ENCODE peak calls at places on chromosome 16, in seven cellular contexts. M is IMR-90; E is aorta; D is A673; T is psoas muscle; W is CD4-positive, alpha-beta T cell; F is substantia nigra. H is an unnamed sample.

GRCh38 chr16:83037102-83037501 is 410.3 kb downstream of the CDH13 start:
- DNase-seq in M (no peak), E (no peak), D (no peak), T (no peak), W (no peak), F (no peak), H (no peak)

GRCh38 chr16:88049561-88050545 is 98.6 kb downstream of the BANP start:
- DNase-seq in M (no peak), E (peak; percentile 51), D (no peak), T (no peak), W (no peak), F (no peak), H (no peak)

GRCh38 chr16:87278191-87279093 is 38.8 kb downstream of the C16orf95 start:
- DNase-seq in M (peak; percentile 77), E (peak; percentile 94), D (peak; percentile 70), T (peak; percentile 70), W (no peak), F (peak; percentile 63), H (peak; percentile 13)

GRCh38 chr16:81443688-81444447 is 740 bp upstream of the CMIP start:
- DNase-seq in M (no peak), E (peak; percentile 84), D (no peak), T (peak; percentile 48), W (no peak), F (no peak), H (no peak)

GRCh38 chr16:87897563-87898505 is 28.5 kb upstream of the SLC7A5 start:
- DNase-seq in M (no peak), E (no peak), D (no peak), T (no peak), W (peak; percentile 42), F (no peak), H (no peak)

GRCh38 chr16:72013389-72013788 is 4.8 kb downstream of the DHODH start:
- DNase-seq in M (peak; percentile 5), E (no peak), D (peak; percentile 16), T (peak; percentile 60), W (no peak), F (no peak), H (no peak)

GRCh38 chr16:3045758-3046505 is 429 bp upstream of the MMP25 start:
- DNase-seq in M (no peak), E (no peak), D (no peak), T (no peak), W (no peak), F (no peak), H (no peak)

GRCh38 chr16:74521691-74522090 is 85.2 kb downstream of the GLG1 start:
- DNase-seq in M (peak; percentile 35), E (no peak), D (peak; percentile 93), T (no peak), W (no peak), F (peak; percentile 46), H (no peak)

GRCh38 chr16:11685844-11686618 is 17.8 kb downstream of the SNN start:
- DNase-seq in M (peak; percentile 69), E (no peak), D (no peak), T (no peak), W (no peak), F (no peak), H (no peak)

GRCh38 chr16:57032346-57032745 is 43.0 kb downstream of the NLRC5 start:
- DNase-seq in M (no peak), E (no peak), D (no peak), T (no peak), W (no peak), F (no peak), H (no peak)

GRCh38 chr16:719815-720506 is 985 bp upstream of the ANTKMT start:
- DNase-seq in M (no peak), E (no peak), D (peak; percentile 39), T (no peak), W (no peak), F (no peak), H (no peak)

GRCh38 chr16:78926723-78927200 is 673.8 kb downstream of the MAF start:
- DNase-seq in M (no peak), E (no peak), D (no peak), T (no peak), W (no peak), F (no peak), H (no peak)

GRCh38 chr16:87317766-87318121 is 552 bp upstream of the C16orf95 start:
- DNase-seq in M (peak; percentile 50), E (no peak), D (peak; percentile 60), T (peak; percentile 57), W (no peak), F (no peak), H (no peak)

GRCh38 chr16:8887952-8888560 is 5.9 kb downstream of the LITAFD start:
- DNase-seq in M (peak; percentile 78), E (peak; percentile 87), D (no peak), T (peak; percentile 93), W (no peak), F (peak; percentile 85), H (no peak)

GRCh38 chr16:77332792-77333191 is 102.0 kb downstream of the ADAMTS18 start:
- DNase-seq in M (no peak), E (no peak), D (no peak), T (no peak), W (no peak), F (no peak), H (no peak)

GRCh38 chr16:15052747-15053476 is 3.0 kb downstream of the NTAN1 start:
- DNase-seq in M (no peak), E (no peak), D (no peak), T (no peak), W (no peak), F (no peak), H (no peak)

GRCh38 chr16:89658221-89658879 is 714 bp downstream of the SPATA33 start:
- DNase-seq in M (no peak), E (no peak), D (no peak), T (no peak), W (no peak), F (no peak), H (no peak)

GRCh38 chr16:56424404-56424765 is 960 bp downstream of the AMFR start:
- DNase-seq in M (no peak), E (no peak), D (no peak), T (no peak), W (no peak), F (no peak), H (no peak)

GRCh38 chr16:47278571-47278970 is 134.8 kb upstream of the NETO2 start:
- DNase-seq in M (no peak), E (no peak), D (no peak), T (no peak), W (no peak), F (no peak), H (no peak)

GRCh38 chr16:22161999-22162657 is at the start of gene SDR42E2:
- DNase-seq in M (no peak), E (peak; percentile 62), D (no peak), T (no peak), W (peak; percentile 57), F (no peak), H (peak; percentile 32)

GRCh38 chr16:17261197-17261858 is 209.4 kb downstream of the XYLT1 start:
- DNase-seq in M (no peak), E (no peak), D (no peak), T (no peak), W (no peak), F (no peak), H (no peak)

DNA sequence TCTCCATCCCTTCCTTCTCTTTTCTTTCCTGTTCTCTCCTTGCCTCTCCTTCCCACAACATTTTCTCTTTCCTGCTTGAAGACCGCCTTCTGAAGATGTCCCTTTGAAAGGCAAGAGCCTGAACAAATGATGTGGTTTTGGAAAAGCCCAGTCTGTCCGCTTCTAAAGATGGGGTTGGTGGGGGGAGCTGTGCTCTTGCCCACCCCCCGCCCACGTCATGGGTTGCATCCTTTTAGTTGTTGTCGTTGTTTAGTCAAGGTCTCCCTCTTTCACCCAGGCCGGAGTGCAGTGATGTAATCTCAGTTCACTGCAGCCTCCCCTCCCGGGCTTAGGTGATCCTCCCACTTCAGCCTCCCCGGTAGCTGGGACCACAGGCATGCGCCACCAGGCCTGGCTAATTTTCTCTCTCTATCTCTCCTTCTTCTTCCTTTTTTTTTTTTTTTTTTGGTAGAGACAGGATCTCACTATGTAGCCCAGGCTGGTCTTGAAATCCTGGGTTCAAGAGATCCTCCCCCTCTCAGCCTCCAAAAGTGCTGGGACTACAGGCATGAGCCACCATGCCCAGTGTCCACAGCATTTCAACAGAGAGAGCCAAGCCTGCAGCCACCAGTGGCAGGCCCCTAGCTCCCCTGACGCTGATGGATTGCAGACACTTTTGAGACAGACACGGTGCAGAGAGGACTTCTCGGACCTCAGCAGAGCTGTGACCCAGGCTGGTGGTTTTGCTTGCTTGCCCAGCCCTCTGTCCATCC is 26.0 kb upstream of the CIBAR2 start:
- DNase-seq in M (no peak), E (no peak), D (no peak), T (no peak), W (no peak), F (no peak), H (no peak)
- H3K27ac ChIP-seq in M (peak overlapping the region; percentile 24), E (no peak overlapping the region), D (no peak overlapping the region), T (peak overlapping the region; percentile 71), W (no peak overlapping the region), F (peak overlapping the region; percentile 37), H (no peak overlapping the region)

GRCh38 chr16:67543036-67543435 is 14.4 kb downstream of the RIPOR1 start:
- DNase-seq in M (no peak), E (no peak), D (no peak), T (no peak), W (no peak), F (no peak), H (no peak)
- H3K27ac ChIP-seq in M (no peak overlapping the region), E (no peak overlapping the region), D (no peak overlapping the region), T (no peak overlapping the region), W (peak overlapping the region; percentile 25), F (no peak overlapping the region), H (no peak overlapping the region)

DNA sequence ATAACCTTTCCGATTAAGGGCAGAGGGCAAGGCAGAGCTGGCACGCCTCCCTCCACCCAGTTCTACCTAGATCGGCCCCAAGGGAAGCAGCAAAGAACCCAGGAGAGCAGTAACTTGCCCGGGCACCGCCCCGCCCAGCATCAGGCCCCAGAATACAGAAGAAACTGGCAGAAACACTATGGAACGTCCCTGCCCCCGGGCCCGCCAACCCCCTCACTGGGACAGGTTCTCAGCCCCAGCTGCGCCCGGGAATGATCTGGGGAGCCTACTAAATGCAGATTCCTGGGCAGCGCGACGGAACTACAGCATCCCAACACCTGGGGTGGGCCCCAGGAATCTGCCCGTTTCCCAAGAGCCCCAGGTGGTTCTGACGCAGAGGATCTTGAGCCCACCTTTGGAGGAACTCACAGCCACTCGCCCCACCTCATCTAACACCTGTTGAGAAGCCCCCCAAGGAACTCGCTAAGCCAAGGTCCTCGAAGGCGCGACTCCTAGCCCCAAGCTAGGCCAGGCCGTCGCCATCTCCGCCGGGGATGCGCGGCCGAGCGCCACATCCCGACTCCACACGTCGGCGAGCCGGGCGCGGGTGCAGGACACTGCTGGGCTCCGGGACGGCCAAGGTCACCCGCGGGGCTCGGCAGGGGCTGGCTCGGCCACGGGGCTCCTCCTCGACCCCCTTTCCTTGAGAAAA is 1.1 kb downstream of the CDIP1 start:
- DNase-seq in M (no peak), E (peak; percentile 82), D (no peak), T (no peak), W (no peak), F (no peak), H (no peak)
- H3K27ac ChIP-seq in M (peak overlapping the region; percentile 31), E (no peak overlapping the region), D (no peak overlapping the region), T (peak overlapping the region; percentile 95), W (peak overlapping the region; percentile 21), F (peak overlapping the region; percentile 98), H (peak overlapping the region; percentile 77)

DNA sequence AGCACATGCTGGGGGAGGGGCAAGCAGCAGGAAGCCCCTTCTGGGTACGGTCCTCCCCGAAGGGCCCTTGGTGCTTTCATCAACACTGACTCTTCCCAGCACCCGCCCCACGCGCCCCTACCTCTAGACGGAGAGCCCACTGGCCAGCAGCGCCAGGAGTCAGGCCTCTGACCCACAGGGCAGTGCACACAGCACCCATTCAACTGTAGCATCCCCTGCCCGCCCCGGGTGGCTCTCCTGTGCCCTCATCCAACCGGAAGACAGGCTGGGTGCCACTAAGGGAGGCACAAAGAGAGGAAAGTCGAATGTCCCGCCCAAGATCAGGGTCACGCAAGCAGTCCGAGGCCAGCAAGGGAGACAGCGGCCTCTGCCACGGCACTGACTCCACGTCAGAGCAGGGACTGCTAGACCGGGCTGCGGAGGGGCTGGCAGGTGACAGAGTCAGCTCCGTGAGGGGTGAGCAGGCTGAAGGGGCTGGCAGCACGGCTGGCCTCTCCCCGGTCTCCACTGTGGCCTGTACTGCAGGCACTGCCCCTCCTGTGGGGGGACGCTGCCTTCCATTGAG is 9.8 kb downstream of the MSRB1 start:
- DNase-seq in M (no peak), E (peak; percentile 67), D (no peak), T (no peak), W (no peak), F (no peak), H (no peak)
- H3K27ac ChIP-seq in M (no peak overlapping the region), E (no peak overlapping the region), D (no peak overlapping the region), T (no peak overlapping the region), W (no peak overlapping the region), F (no peak overlapping the region), H (no peak overlapping the region)

H was measured in CD4-positive, alpha-beta memory T cell.